ENCODE peak calls at places on chromosomes 11 and 22, in five cellular contexts. A is H1, X is GM12878, I is K562, D is SK-N-SH. B is an unnamed sample. For H3K9me3, the result is how much of the 10 kb centered on the place peaks cover.

GRCh38 chr11:120564573-120565301 is 53.2 kb downstream of the GRIK4 start:
- DNase-seq in A (no peak), I (peak), D (peak), X (peak), B (no peak)

GRCh38 chr11:27300974-27301373 is 62.0 kb downstream of the CCDC34 start:
- DNase-seq in X (no peak), I (no peak), D (no peak), A (no peak), B (no peak)

GRCh38 chr22:48885271-48885918 is 942.3 kb downstream of the BRD1 start:
- DNase-seq in I (no peak), D (no peak), A (no peak), X (no peak), B (no peak)

GRCh38 chr11:86978756-86979608 is 23.8 kb upstream of the FZD4 start:
- DNase-seq in X (no peak), A (no peak), D (peak), I (peak), B (no peak)

GRCh38 chr11:48880021-48880441 is 103.7 kb downstream of the TRIM51G start:
- DNase-seq in A (no peak), D (no peak), X (no peak), I (no peak), B (no peak)

GRCh38 chr22:49011379-49011768 is 816.3 kb downstream of the BRD1 start:
- DNase-seq in I (no peak), X (no peak), A (no peak), D (peak), B (no peak)

GRCh38 chr11:38503876-38504275 is 1905.8 kb upstream of the RAG2 start:
- DNase-seq in I (no peak), X (no peak), A (no peak), D (no peak), B (no peak)

GRCh38 chr11:30015725-30016449 is 943 bp downstream of the KCNA4 start:
- DNase-seq in I (no peak), X (no peak), A (no peak), D (peak), B (no peak)

GRCh38 chr11:90171359-90171758 is 36.9 kb downstream of the NAALAD2 start:
- DNase-seq in I (no peak), A (no peak), X (no peak), D (no peak), B (no peak)

GRCh38 chr11:110186867-110187266 is 93.7 kb downstream of the ZC3H12C start:
- DNase-seq in D (no peak), X (no peak), I (no peak), A (no peak), B (no peak)

GRCh38 chr22:42039271-42039670 is 31.3 kb downstream of the NAGA start:
- DNase-seq in D (no peak), X (no peak), A (no peak), I (no peak), B (no peak)

GRCh38 chr22:42022162-42022847 is 23.7 kb downstream of the WBP2NL start:
- DNase-seq in D (no peak), X (peak), A (no peak), I (no peak), B (no peak)

GRCh38 chr11:71185411-71185810 is 67.0 kb downstream of the SHANK2 start:
- DNase-seq in I (no peak), D (no peak), X (no peak), A (no peak), B (no peak)

GRCh38 chr11:119618208-119618909 is 110.6 kb downstream of the NECTIN1 start:
- DNase-seq in I (no peak), X (no peak), D (no peak), A (no peak), B (peak)

GRCh38 chr11:116984589-116984988 is 113.6 kb downstream of the SIK3 start:
- DNase-seq in A (no peak), X (no peak), I (no peak), D (no peak), B (no peak)

GRCh38 chr22:46171940-46172339 is 21.6 kb downstream of the PPARA start:
- DNase-seq in X (no peak), A (no peak), I (no peak), D (no peak), B (no peak)

GRCh38 chr11:61697093-61697492 is 16.9 kb downstream of the DAGLA start:
- DNase-seq in A (no peak), X (no peak), I (no peak), D (no peak), B (no peak)

GRCh38 chr11:2265396-2265795 is 5.0 kb downstream of the ASCL2 start:
- DNase-seq in X (peak), I (no peak), A (no peak), D (no peak), B (no peak)

GRCh38 chr11:123020968-123021367 is 39.3 kb upstream of the BSX start:
- DNase-seq in D (peak), I (no peak), A (no peak), X (no peak), B (peak)

GRCh38 chr11:123377355-123377754 is 52.7 kb upstream of the GRAMD1B start:
- DNase-seq in D (peak), I (no peak), X (no peak), A (no peak), B (no peak)

GRCh38 chr11:95065336-95065735 is 1.4 kb upstream of the SRSF8 start:
- DNase-seq in A (no peak), D (no peak), X (no peak), I (no peak), B (no peak)

GRCh38 chr22:21775061-21775460 is 39.5 kb upstream of the YPEL1 start:
- DNase-seq in X (no peak), I (no peak), D (no peak), A (no peak), B (no peak)

GRCh38 chr11:65695459-65696241 is 16.4 kb upstream of the KAT5 start:
- DNase-seq in A (no peak), I (no peak), D (no peak), X (no peak), B (no peak)

GRCh38 chr22:49046546-49047305 is 780.9 kb downstream of the BRD1 start:
- DNase-seq in X (no peak), D (peak), A (peak), I (peak), B (peak)

GRCh38 chr22:31561970-31562369 is 65.6 kb downstream of the SFI1 start:
- DNase-seq in A (no peak), I (no peak), D (no peak), X (no peak), B (no peak)

GRCh38 chr11:24635588-24636290 is 138.9 kb downstream of the LUZP2 start:
- DNase-seq in I (no peak), X (no peak), A (no peak), D (no peak), B (no peak)

GRCh38 chr11:121930004-121930965 is 185.7 kb downstream of the BLID start:
- DNase-seq in D (no peak), X (peak), I (no peak), A (no peak), B (no peak)

GRCh38 chr11:121889931-121890330 is 226.1 kb downstream of the BLID start:
- DNase-seq in X (no peak), A (no peak), D (no peak), I (no peak), B (no peak)

GRCh38 chr11:77136074-77136473 is 8.0 kb downstream of the MYO7A start:
- DNase-seq in I (no peak), D (no peak), X (no peak), A (no peak), B (no peak)
- H3K9me3 ChIP-seq in I (under half), D (under half), X (under half), A (under half), B (under half)

GRCh38 chr11:44765026-44765595 is 38.3 kb downstream of the TSPAN18 start:
- DNase-seq in X (no peak), I (no peak), D (no peak), A (no peak), B (no peak)
- TF ChIP-seq YY1 in X (no peak), I (no peak), D (no peak), A (no peak), B (no peak)

GRCh38 chr11:98679673-98680072 is 341.1 kb upstream of the CNTN5 start:
- DNase-seq in X (no peak), A (no peak), I (no peak), D (no peak), B (no peak)

DNA sequence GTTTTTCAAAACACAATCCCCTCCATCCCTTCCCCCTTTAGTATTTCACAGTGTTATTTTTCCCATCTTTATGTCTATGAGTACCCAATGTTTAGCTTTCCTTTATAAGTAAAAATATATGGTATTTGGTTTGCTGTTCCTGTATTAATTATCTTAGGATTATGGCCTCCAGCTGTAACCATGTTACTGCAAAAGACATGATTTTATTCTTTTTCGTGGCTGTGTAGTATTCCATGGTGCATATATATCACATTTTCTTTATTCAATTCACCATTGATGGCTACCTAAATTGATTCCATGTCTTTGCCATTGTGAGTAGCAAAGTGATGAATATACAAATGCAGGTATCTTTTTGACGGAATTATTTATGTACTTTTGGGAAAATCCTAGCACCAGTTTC is 346.4 kb upstream of the CNTN5 start:
- DNase-seq in A (no peak), I (no peak), X (no peak), D (no peak), B (no peak)
- H3K9me3 ChIP-seq in A (under half), I (under half), X (under half), D (under half), B (under half)

GRCh38 chr22:50674606-50675552 is 2.3 kb downstream of the SHANK3 start:
- DNase-seq in A (peak), D (peak), I (peak), X (no peak), B (peak)
- TF ChIP-seq YY1 in A (no peak), D (no peak), I (no peak), X (no peak), B (no peak)

GRCh38 chr22:47567741-47568140 is 805.3 kb downstream of the TBC1D22A start:
- DNase-seq in X (no peak), I (no peak), D (no peak), A (no peak), B (no peak)
- H3K9me3 ChIP-seq in X (under half), I (under half), D (under half), A (half or more), B (under half)

B was measured in NT2/D1.